ENCODE peak calls at places on chromosome 5, in six cellular contexts. X is upper lobe of left lung, S is GM12878, C is HepG2, O is K562, E is HCT116. J is an unnamed sample.

GRCh38 chr5:163106098-163106497 is 331.3 kb upstream of the CCNG1 start:
- ATAC-seq in X (no peak), S (peak; percentile 99), C (no peak), O (no peak), E (no peak), J (no peak)

GRCh38 chr5:11012295-11012694 is 251.3 kb upstream of the DAP start:
- ATAC-seq in X (no peak), S (no peak), C (no peak), O (no peak), E (no peak), J (no peak)

GRCh38 chr5:132461671-132462070 is 28.9 kb downstream of the IRF1 start:
- ATAC-seq in X (no peak), S (no peak), C (no peak), O (no peak), E (no peak), J (no peak)

GRCh38 chr5:43589310-43589709 is 13.7 kb upstream of the NNT start:
- ATAC-seq in X (no peak), S (no peak), C (no peak), O (no peak), E (no peak), J (no peak)

GRCh38 chr5:8683528-8683927 is 814.6 kb downstream of the MTRR start:
- ATAC-seq in X (no peak), S (no peak), C (no peak), O (no peak), E (no peak), J (no peak)

GRCh38 chr5:63125862-63126261 is 547.2 kb downstream of the LRRC70 start:
- ATAC-seq in X (no peak), S (peak; percentile 85), C (peak; percentile 84), O (no peak), E (peak; percentile 46), J (no peak)

GRCh38 chr5:179256229-179257189 is 88.8 kb downstream of the ADAMTS2 start:
- ATAC-seq in X (no peak), S (no peak), C (no peak), O (no peak), E (no peak), J (no peak)

GRCh38 chr5:145712245-145712644 is 122.9 kb downstream of the PRELID2 start:
- ATAC-seq in X (no peak), S (no peak), C (no peak), O (no peak), E (no peak), J (no peak)

GRCh38 chr5:109951758-109952157 is 262.0 kb downstream of the MAN2A1 start:
- ATAC-seq in X (no peak), S (no peak), C (no peak), O (no peak), E (no peak), J (no peak)

GRCh38 chr5:108940500-108940899 is 192.8 kb downstream of the FER start:
- ATAC-seq in X (no peak), S (no peak), C (no peak), O (no peak), E (no peak), J (no peak)

GRCh38 chr5:124678478-124678877 is 68.0 kb downstream of the ZNF608 start:
- ATAC-seq in X (no peak), S (no peak), C (no peak), O (peak; percentile 51), E (no peak), J (no peak)

GRCh38 chr5:131459216-131459615 is 175.8 kb downstream of the RAPGEF6 start:
- ATAC-seq in X (no peak), S (no peak), C (no peak), O (no peak), E (no peak), J (no peak)

GRCh38 chr5:124516567-124516966 is 229.9 kb downstream of the ZNF608 start:
- ATAC-seq in X (no peak), S (no peak), C (no peak), O (no peak), E (no peak), J (no peak)

GRCh38 chr5:88845081-88845697 is 37.8 kb downstream of the MEF2C start:
- ATAC-seq in X (no peak), S (peak; percentile 82), C (no peak), O (no peak), E (no peak), J (no peak)

GRCh38 chr5:35212006-35212982 is 18.0 kb downstream of the PRLR start:
- ATAC-seq in X (no peak), S (peak; percentile 85), C (no peak), O (no peak), E (no peak), J (no peak)

GRCh38 chr5:167661605-167662004 is 629.8 kb upstream of the WWC1 start:
- ATAC-seq in X (no peak), S (no peak), C (no peak), O (no peak), E (no peak), J (no peak)

GRCh38 chr5:33321026-33321425 is 119.7 kb upstream of the TARS1 start:
- ATAC-seq in X (peak; percentile 51), S (no peak), C (no peak), O (no peak), E (no peak), J (peak; percentile 90)

GRCh38 chr5:91449083-91449482 is 66.0 kb upstream of the ARRDC3 start:
- ATAC-seq in X (no peak), S (no peak), C (no peak), O (no peak), E (no peak), J (no peak)

GRCh38 chr5:173793677-173794570 is 94.2 kb upstream of the CPEB4 start:
- ATAC-seq in X (no peak), S (no peak), C (no peak), O (no peak), E (peak; percentile 46), J (no peak)

GRCh38 chr5:321233-321725 is at the start of gene AHRR:
- ATAC-seq in X (peak; percentile 44), S (peak; percentile 62), C (peak; percentile 73), O (peak; percentile 90), E (peak; percentile 70), J (peak; percentile 69)

GRCh38 chr5:181053760-181054122 is 13.7 kb downstream of the BTNL9 start:
- ATAC-seq in X (peak; percentile 50), S (peak; percentile 30), C (no peak), O (peak; percentile 81), E (peak; percentile 24), J (no peak)

GRCh38 chr5:151034422-151035379 is 14.3 kb downstream of the GPX3 start:
- ATAC-seq in X (no peak), S (peak; percentile 27), C (no peak), O (no peak), E (no peak), J (no peak)

GRCh38 chr5:84870369-84870768 is 485.7 kb upstream of the EDIL3 start:
- ATAC-seq in X (no peak), S (peak; percentile 80), C (no peak), O (no peak), E (no peak), J (no peak)

GRCh38 chr5:68688547-68688946 is 405.3 kb upstream of the SLC30A5 start:
- ATAC-seq in X (no peak), S (no peak), C (no peak), O (no peak), E (no peak), J (no peak)

GRCh38 chr5:133123297-133123696 is 71.5 kb downstream of the HSPA4 start:
- ATAC-seq in X (no peak), S (peak; percentile 66), C (no peak), O (no peak), E (no peak), J (no peak)

GRCh38 chr5:35876922-35877321 is 20.2 kb downstream of the IL7R start:
- ATAC-seq in X (no peak), S (peak; percentile 77), C (no peak), O (no peak), E (no peak), J (no peak)

GRCh38 chr5:116573279-116573616 is 1.4 kb downstream of the SEMA6A start:
- ATAC-seq in X (peak; percentile 15), S (peak; percentile 0), C (peak; percentile 66), O (no peak), E (no peak), J (peak; percentile 2)
- TF ChIP-seq POLR2AphosphoS5 in X (no peak), S (no peak), C (no peak), O (no peak), E (no peak), J (no peak)

DNA sequence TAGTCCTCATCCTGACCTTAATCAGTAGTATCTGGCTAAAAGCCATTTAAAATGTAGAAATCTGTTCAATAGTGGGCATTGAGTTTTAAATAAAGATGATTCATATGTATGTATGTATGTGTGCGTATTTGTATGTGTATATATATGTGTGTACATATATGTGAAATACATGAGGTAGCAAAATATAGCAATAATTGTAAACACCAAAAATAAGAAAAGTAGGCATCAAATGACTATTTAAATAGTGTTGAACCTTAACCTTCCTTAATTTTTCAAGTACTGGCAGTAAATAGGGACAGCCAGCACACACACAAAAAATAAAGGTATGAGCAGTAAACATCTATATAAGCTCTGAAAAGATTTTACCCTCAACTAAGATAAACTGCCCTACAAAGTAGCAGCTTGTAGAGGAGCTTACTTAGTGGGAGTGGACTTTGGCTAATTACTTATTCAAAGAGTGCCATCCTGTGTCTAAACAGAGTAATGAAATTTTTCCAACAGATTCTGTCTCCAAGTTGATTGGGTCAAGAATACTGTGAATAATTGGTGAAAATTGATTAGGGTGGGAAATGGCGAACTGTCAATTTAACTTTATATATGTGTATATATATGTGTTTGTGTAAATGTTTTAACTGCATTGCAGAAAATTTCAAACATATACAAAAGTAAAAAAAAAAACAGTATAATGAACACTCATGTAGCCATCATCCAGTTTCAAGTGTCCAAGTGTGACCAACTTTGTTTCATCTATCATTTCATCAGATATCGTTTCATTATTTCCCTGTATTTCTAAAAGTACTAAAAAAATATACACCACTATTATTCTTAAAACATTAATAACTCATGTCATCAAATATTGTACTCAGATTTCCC is 2.0 kb upstream of the ADAMTS6 start:
- ATAC-seq in X (peak; percentile 81), S (peak; percentile 51), C (peak; percentile 61), O (peak; percentile 14), E (peak; percentile 63), J (no peak)
- TF ChIP-seq POLR2A in X (no peak), S (no peak), C (no peak), O (no peak), E (no peak), J (no peak)

GRCh38 chr5:122785294-122785693 is 10.4 kb downstream of the SNX2 start:
- ATAC-seq in X (no peak), S (no peak), C (no peak), O (no peak), E (no peak), J (no peak)
- TF ChIP-seq POLR2AphosphoS5 in X (no peak), S (no peak), C (no peak), O (no peak), E (no peak), J (no peak)

DNA sequence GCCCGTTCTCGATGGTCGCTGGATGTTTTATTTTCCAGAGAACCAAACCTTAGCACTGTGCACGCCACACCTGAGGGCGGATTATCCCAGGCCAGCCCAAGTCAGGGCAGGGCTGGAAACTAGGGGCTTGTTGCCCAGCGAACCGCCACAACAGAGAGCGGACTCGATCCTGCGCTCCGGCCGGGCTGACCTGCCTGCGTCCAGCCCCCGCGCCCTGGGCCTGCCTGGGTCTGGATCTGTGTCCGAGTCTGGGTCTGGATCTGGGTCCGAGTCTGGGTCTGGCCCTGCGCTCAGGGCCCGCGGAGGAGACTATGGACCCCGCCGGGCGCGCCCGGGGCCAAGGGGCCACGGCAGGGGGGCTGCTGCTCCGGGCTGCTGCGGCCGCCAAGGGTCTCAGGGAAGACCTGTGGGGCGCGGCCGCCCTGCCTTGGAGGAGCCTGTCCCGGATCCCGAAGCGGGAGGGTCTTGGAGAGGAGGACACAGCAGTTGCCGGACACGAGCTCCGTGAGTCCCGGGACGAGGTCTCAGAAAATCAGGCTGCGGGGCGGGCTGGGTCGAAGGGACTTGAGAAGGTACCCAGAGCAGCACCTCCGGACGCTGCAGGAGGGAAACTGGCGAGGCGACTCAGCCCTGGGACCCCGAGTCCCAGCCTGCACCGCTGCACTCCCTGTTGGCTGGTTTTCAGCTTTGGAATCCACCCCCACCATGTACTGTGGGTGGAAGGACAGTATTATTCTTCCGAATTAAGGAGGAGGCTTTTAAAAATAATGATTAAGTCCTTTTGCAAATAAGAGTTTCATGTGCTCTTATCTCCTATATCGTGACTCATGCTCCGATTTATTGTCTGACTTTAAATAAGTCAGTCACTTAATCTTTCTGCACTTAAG is at the start of gene ANKDD1B:
- ATAC-seq in X (peak; percentile 80), S (peak; percentile 18), C (peak; percentile 85), O (no peak), E (no peak), J (peak; percentile 39)
- TF ChIP-seq POLR2A in X (no peak), S (no peak), C (no peak), O (no peak), E (no peak), J (no peak)